ENCODE peak calls at places on chromosomes 6 and 20, in nine cellular contexts. N is PC-9, Q is IMR-90, V is A549, B is ovary, G is pancreas, A is cardiac fibroblast, D is heart right ventricle, I is lower lobe of right lung. J is an unnamed sample.

GRCh38 chr6:148223424-148223842 is 119.2 kb upstream of the SASH1 start:
- DNase-seq in G (no peak), A (peak), I (no peak), Q (peak), D (no peak), N (peak), V (no peak), B (no peak), J (no peak)

GRCh38 chr6:154593122-154593521 is 82.6 kb upstream of the CNKSR3 start:
- DNase-seq in N (no peak), B (no peak), V (no peak), I (no peak), Q (no peak), G (peak), D (peak), A (no peak), J (no peak)

GRCh38 chr20:57400262-57400701 is 9.1 kb downstream of the RBM38 start:
- DNase-seq in B (no peak), D (no peak), Q (no peak), A (no peak), G (no peak), V (no peak), I (no peak), N (no peak), J (no peak)

GRCh38 chr20:46192376-46192944 is 74.3 kb downstream of the CD40 start:
- DNase-seq in Q (no peak), D (no peak), G (no peak), N (no peak), A (no peak), V (no peak), I (no peak), B (no peak), J (no peak)

GRCh38 chr20:32823737-32824588 is 4.2 kb downstream of the MAPRE1 start:
- DNase-seq in G (no peak), N (no peak), D (no peak), A (peak), V (no peak), I (no peak), Q (peak), B (no peak), J (no peak)

GRCh38 chr6:27894839-27895762 is 17.1 kb downstream of the OR2B2 start:
- DNase-seq in G (peak), B (peak), I (no peak), A (peak), V (peak), N (peak), Q (peak), D (peak), J (no peak)

GRCh38 chr20:47922280-47922675 is 137.0 kb upstream of the SULF2 start:
- DNase-seq in G (no peak), N (peak), Q (peak), I (no peak), A (peak), D (no peak), V (no peak), B (no peak), J (no peak)

GRCh38 chr20:36243726-36244125 is 7.4 kb downstream of the AAR2 start:
- DNase-seq in N (no peak), Q (no peak), A (no peak), D (no peak), G (peak), I (no peak), B (no peak), V (no peak), J (no peak)

GRCh38 chr6:105608711-105609374 is 206.0 kb upstream of the PREP start:
- DNase-seq in G (no peak), D (no peak), N (peak), B (no peak), I (peak), V (peak), Q (peak), A (peak), J (no peak)

GRCh38 chr6:106974999-106975698 is 620 bp upstream of the CD24 start:
- DNase-seq in N (peak), D (peak), V (peak), G (peak), B (no peak), A (peak), I (peak), Q (no peak), J (no peak)

GRCh38 chr20:15597306-15597705 is 975.9 kb downstream of the KIF16B start:
- DNase-seq in B (no peak), D (no peak), A (no peak), G (no peak), V (no peak), I (no peak), Q (no peak), N (no peak), J (no peak)

GRCh38 chr6:41426888-41427641 is 91.7 kb downstream of the NCR2 start:
- DNase-seq in G (no peak), B (no peak), A (no peak), I (no peak), N (no peak), V (no peak), D (no peak), Q (no peak), J (no peak)

DNA sequence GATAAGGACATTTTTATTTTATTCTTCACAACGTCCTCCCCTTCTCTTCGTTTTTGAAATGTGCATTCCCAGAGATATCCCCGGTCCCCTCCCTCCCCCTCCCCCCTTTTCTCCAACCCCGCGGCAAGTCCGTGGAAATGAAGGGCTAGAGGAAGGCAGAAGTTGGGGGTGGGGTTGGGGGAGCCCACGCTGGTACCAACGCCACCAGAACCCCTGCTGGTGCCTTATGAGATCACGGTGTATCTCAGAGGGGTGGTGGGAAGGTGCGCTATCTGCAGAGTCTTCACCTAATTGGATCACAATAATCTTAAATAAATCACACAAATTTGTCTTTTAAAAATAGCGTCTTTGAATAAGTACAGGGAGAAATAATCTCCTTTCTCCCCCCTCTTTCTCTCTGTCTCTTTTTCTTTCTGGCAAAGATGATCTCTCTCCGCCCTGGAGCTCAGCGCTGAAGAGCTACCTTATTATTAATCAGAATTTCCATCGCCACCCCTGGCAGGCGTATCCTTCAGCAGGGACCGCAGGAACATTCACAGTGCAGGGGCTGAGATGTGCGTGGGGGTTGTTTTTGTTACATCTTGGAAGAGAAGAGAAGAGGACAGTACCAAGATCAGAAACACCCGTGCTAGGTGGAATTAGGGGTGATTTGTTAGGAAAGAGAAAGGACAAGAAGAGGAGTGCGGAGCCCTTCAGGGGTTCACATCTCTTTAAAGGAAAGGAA is 924 bp downstream of the CLVS2 start:
- DNase-seq in B (no peak), V (no peak), N (no peak), I (no peak), A (no peak), G (no peak), D (no peak), Q (no peak), J (no peak)
- H3K4me3 ChIP-seq in B (peak), V (peak), N (no peak), I (no peak), A (peak), G (no peak), D (peak), Q (no peak), J (no peak)

GRCh38 chr20:63343460-63344150 is 17.5 kb downstream of the CHRNA4 start:
- DNase-seq in V (no peak), A (no peak), D (no peak), Q (no peak), G (no peak), B (no peak), N (no peak), I (no peak), J (no peak)

GRCh38 chr20:63344616-63345327 is 16.4 kb downstream of the CHRNA4 start:
- DNase-seq in V (no peak), N (no peak), Q (no peak), B (peak), A (peak), D (peak), I (no peak), G (no peak), J (no peak)

GRCh38 chr20:63344151-63344470 is 17.0 kb downstream of the CHRNA4 start:
- DNase-seq in D (no peak), Q (no peak), I (no peak), N (no peak), G (no peak), V (no peak), A (no peak), B (no peak), J (no peak)

GRCh38 chr20:63345328-63346100 is 15.6 kb downstream of the CHRNA4 start:
- DNase-seq in G (no peak), A (no peak), V (no peak), I (no peak), N (no peak), D (peak), Q (no peak), B (peak), J (no peak)

DNA sequence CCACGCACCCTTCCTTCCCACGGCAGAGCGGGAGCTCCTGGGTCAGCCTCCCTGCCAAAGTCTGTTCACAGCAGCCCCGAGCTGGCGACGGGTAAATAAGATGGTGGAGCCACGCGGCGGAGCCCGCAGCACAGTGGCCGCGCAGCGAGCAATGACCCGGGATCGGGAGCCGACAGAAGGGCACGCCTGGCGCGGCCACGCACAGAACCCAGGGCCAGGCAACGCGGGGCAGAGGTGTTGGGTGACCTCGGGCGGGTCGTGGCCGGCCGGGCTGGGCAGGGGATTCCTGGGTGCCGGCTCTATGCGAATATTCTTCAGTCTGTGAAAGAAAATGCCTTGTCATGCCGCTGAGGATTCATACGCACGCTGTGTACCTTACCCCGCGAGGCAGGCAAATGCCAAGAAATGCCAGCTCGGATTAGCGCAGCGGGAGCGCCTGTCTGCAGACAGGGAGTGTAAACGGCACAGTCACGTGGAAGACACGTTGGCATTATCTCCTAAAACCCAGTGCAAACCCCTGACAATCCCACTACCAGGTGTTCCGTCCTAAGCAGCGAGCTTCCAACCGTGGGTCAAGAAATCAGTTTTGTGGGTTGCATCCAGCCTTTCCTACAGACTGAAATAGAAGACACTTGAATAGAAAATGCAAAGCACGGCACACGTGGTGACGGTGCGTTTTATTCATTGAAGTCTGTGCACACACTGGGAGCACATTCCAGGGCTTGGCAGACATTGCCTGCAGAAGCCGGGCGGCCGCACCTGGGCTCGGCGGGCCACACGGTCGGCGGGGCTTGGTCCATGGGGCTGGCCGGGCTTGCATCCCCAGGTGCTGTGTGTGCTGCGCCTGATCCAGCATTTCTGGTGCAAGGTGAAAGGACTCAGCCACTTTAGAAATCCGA is 18.3 kb downstream of the CHRNA4 start:
- DNase-seq in G (no peak), B (no peak), Q (no peak), I (no peak), N (no peak), D (no peak), A (no peak), V (no peak), J (no peak)
- H3K4me3 ChIP-seq in G (no peak), B (no peak), Q (no peak), I (no peak), N (no peak), D (no peak), A (no peak), V (no peak), J (no peak)

DNA sequence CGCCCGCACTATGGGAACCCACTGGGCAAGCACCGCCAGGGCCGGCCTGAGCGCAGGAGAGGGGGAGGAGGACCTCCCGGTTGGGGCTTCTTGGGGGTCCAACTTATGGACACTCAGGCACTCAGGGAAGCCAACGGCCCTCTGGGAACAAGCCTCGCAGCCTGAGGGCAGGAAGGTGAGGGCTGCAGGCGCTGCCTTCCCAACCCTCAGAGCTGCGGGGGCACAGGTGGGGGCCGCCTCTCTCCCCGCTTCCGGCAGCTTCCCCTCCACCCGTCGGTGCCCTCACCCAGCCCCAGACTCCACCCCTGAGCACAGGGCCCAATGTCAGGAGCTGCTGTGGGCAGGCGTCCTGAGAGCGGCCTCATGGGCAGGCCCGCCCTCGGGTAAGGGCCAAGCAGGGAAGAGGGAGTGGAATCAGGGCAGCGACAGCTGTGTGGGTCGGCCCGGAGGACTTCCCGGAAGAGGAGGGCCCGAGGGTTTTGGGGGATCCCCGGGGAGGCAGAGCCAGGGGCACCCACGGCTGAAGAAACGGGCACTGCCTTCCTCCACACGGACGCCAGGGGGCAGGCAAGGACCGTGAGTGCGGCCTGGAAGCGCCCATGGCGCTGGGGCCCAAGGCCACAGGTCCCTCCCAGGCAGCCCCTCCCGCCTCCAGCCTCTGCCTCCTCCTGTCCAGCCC is 488 bp upstream of the PTK6 start:
- DNase-seq in A (peak), Q (peak), V (peak), I (peak), D (peak), N (peak), B (peak), G (peak), J (peak)
- H3K4me3 ChIP-seq in A (peak), Q (peak), V (peak), I (peak), D (peak), N (peak), B (no peak), G (no peak), J (peak)

GRCh38 chr20:25250508-25250907 is 2.6 kb downstream of the PYGB start:
- DNase-seq in B (no peak), I (no peak), D (no peak), N (no peak), G (no peak), Q (peak), A (peak), V (no peak), J (no peak)
- H3K4me3 ChIP-seq in B (no peak), I (no peak), D (peak), N (peak), G (no peak), Q (no peak), A (no peak), V (peak), J (peak)

GRCh38 chr6:159979136-159979874 is 10.4 kb downstream of the IGF2R start:
- DNase-seq in B (no peak), V (no peak), D (no peak), Q (peak), I (no peak), G (peak), A (peak), N (peak), J (no peak)

GRCh38 chr6:159976844-159977241 is 8.0 kb downstream of the IGF2R start:
- DNase-seq in I (no peak), B (no peak), N (no peak), G (no peak), A (no peak), D (no peak), V (no peak), Q (no peak), J (no peak)

GRCh38 chr6:159977242-159978214 is 8.6 kb downstream of the IGF2R start:
- DNase-seq in N (no peak), A (peak), D (peak), Q (peak), G (peak), I (no peak), V (no peak), B (peak), J (no peak)

GRCh38 chr6:159980474-159980873 is 11.6 kb downstream of the IGF2R start:
- DNase-seq in D (no peak), B (no peak), V (no peak), Q (no peak), G (no peak), I (no peak), A (no peak), N (no peak), J (no peak)

DNA sequence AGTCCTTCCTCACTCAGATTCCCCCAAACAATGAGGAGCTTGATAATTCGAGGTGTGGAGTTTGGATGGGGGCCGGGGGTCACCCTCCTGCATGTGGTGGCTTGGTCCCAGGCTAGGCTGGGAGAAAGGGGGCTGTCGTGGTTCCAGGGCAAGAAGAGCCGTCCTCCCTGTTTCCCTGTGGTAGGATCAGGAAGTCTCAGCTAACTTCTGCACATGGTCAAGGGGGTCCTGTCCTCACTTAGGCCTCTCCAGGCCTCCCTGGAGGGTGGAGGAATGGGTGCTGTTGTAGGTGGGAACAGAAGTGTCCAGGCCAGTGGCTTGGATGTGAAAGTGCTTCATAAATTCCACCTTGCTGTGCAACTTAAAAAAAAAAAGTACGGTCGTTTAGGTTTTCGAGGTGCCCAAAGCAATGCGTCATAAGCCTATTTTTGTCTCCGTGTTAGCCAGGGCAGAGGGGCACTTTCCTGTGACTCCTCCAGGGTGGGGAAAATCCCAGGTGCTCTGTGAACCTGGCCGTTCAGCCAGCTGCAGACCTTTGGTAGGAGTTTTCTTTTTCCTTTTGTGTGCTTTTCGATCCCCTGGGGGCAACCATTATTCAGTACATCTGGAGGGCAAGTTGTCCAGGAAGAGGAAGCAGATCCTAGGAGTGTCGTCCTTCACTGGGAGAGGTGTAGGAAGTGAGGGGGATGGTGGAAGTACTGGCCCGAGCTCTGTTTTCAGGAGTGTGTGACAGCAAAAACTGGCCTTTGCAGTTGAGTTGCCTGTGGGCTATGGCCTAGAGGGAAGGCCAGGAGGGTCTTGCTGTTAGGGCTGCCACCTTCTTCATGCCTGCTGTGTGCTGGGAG is 9.6 kb downstream of the IGF2R start:
- DNase-seq in A (no peak), B (no peak), N (peak), I (no peak), D (no peak), V (no peak), Q (no peak), G (peak), J (no peak)
- H3K4me3 ChIP-seq in A (no peak), B (no peak), N (peak), I (no peak), D (no peak), V (no peak), Q (no peak), G (no peak), J (no peak)

DNA sequence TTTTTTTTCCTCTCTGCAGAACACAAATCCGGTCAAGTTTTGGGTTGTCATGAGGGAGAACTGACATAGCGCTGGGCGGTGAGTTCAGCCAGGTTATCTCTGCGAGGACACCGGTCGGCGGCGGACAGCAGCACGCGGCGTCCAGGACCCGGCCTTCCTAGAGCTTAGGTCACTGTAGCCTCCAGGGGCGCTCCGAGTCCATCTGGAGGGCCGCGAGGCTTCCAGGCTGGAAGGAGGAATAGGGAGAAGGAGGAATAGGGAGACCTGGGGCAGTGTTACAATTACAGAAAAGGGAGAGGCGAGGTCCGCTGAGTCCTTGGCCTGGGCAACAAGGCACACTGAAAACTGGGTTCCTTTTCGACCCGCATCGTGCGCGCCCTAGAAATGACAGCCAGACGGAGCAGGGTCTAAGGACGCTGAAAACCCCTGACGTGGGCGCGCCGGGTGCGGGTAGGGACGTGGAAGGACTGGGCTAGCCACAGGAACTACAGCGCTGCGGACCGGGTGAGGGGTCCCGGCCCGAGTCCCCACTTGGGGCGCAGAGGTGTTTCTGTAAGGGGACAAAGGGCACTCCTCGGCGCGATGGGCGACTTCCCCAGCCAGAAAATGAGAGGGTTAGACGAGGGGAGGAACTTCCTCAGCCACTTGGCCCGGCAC is 536 bp upstream of the FNDC1 start:
- DNase-seq in G (no peak), A (peak), Q (peak), N (no peak), D (peak), V (peak), I (peak), B (peak), J (no peak)
- H3K4me3 ChIP-seq in G (no peak), A (peak), Q (no peak), N (no peak), D (peak), V (peak), I (peak), B (peak), J (peak)

GRCh38 chr6:162728177-162728571 is 400 bp downstream of the PACRG start:
- DNase-seq in Q (no peak), A (no peak), B (no peak), V (no peak), N (no peak), G (peak), D (no peak), I (no peak), J (no peak)
- H3K4me3 ChIP-seq in Q (no peak), A (peak), B (peak), V (peak), N (peak), G (peak), D (peak), I (peak), J (peak)

GRCh38 chr6:128046033-128046432 is 145.2 kb upstream of the THEMIS start:
- DNase-seq in A (no peak), D (no peak), Q (no peak), N (no peak), V (no peak), G (no peak), B (no peak), I (no peak), J (no peak)
- H3K4me3 ChIP-seq in A (no peak), D (no peak), Q (no peak), N (no peak), V (no peak), G (no peak), B (no peak), I (no peak), J (no peak)

J was measured in epithelial cell of proximal tubule.